ENCODE peak calls at places on chromosomes 7 and 10, in ten cellular contexts. S is spleen, R is breast epithelium, E is endothelial cell of umbilical vein, W is prostate gland, C is HCT116, B is GM12878, M is transverse colon, J is esophagus muscularis mucosa, I is H1. H is an unnamed sample. For H3K4me1, the result is how much of the 10 kb centered on the place peaks cover.

GRCh38 chr10:5297466-5297865 is 67.3 kb upstream of the UCN3 start:
- DNase-seq in S (peak), R (no peak), E (peak), W (no peak), C (no peak), B (no peak), M (no peak), J (peak), I (no peak), H (no peak)

GRCh38 chr7:102005933-102006332 is 188.5 kb downstream of the CUX1 start:
- DNase-seq in S (no peak), R (no peak), E (no peak), W (no peak), C (no peak), B (no peak), M (no peak), J (no peak), I (no peak), H (no peak)

GRCh38 chr7:120760050-120760449 is 97.9 kb downstream of the TSPAN12 start:
- DNase-seq in S (no peak), R (no peak), E (no peak), W (no peak), C (no peak), B (peak), M (no peak), J (no peak), I (no peak), H (no peak)

GRCh38 chr10:10126231-10126630 is 891.4 kb upstream of the CELF2 start:
- DNase-seq in S (no peak), R (no peak), E (no peak), W (no peak), C (no peak), B (no peak), M (no peak), J (no peak), I (no peak), H (no peak)

GRCh38 chr10:99742701-99743100 is 10.7 kb downstream of the CUTC start:
- DNase-seq in S (no peak), R (no peak), E (no peak), W (no peak), C (no peak), B (no peak), M (no peak), J (no peak), I (no peak), H (no peak)

GRCh38 chr7:4479367-4480039 is 202.6 kb upstream of the FOXK1 start:
- DNase-seq in S (no peak), R (no peak), E (peak), W (no peak), C (peak), B (no peak), M (peak), J (no peak), I (peak), H (no peak)

GRCh38 chr10:10684972-10685371 is 332.7 kb upstream of the CELF2 start:
- DNase-seq in S (no peak), R (no peak), E (no peak), W (no peak), C (no peak), B (no peak), M (no peak), J (no peak), I (no peak), H (no peak)

GRCh38 chr10:122062831-122063674 is 74.1 kb downstream of the TACC2 start:
- DNase-seq in S (peak), R (peak), E (peak), W (peak), C (peak), B (no peak), M (peak), J (peak), I (no peak), H (peak)

GRCh38 chr7:105975770-105976428 is 12.8 kb downstream of the CDHR3 start:
- DNase-seq in S (no peak), R (no peak), E (no peak), W (no peak), C (no peak), B (no peak), M (no peak), J (no peak), I (no peak), H (no peak)

GRCh38 chr7:50339990-50340500 is 35.5 kb downstream of the IKZF1 start:
- DNase-seq in S (peak), R (no peak), E (no peak), W (no peak), C (no peak), B (no peak), M (peak), J (no peak), I (no peak), H (no peak)

DNA sequence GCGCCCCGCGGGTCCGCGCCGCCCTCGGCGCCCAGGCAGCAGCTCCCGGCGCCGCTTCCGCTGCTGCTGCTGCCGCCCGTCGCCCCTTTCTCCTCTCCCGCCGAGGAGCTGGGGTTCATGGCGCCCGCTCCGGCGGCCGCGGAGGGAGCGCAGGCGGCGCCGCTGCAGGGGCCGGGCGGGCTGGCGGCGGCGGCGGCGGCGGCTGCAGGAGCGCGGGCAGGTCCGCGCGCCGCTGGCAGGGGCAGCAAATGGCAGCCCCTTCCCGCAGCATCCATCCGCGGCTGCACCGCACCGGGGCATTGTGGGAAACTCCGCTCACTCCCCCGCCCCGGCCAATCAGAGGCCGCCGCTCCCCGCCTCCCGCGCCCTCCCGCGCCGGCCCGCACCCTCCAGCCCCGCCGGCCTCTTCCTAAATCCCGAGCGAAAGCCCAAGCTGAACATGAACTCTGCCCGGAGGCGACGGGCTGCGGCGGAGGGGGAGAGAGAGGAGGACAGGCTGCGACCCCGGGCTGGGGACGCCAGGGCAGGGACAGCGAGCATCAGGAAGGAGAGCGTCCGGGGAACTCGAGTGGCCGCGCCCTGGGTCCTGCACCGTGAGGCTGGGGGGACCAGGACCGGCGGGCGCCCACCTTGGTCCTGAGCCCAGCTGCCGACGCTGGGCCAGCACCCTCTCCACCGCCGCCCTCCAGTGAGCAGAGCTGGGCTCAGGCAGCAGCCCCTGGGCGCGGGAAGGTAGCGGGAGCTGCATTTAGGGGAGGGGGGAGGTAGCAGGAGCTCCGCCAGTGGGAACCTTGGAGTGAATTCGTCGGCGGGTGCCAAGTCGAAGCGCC is at the start of gene DGKI:
- DNase-seq in S (no peak), R (no peak), E (no peak), W (no peak), C (no peak), B (no peak), M (no peak), J (no peak), I (peak), H (no peak)
- TF ChIP-seq POLR2A in S (no peak), R (no peak), E (no peak), W (no peak), C (no peak), B (peak), M (no peak), J (no peak), I (no peak), H (no peak)

DNA sequence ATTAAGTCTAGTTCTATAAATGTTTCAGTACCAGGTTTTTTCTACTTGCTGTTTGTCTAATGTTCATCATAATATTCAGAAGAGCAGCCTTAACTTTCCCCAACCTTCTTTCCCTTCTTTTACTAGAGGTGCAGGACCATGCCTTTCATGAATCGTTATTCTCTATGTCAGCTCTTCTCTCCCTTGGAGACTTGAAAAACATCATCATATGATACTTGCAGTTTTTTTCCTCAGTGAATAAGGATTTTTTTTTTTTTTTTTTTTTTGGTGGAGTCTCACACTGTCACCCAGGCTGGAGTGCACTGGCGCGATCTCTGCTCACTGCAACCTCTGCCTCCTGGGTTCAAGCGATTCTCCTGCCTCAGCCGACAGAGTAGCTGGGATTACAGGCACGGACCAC is 30.1 kb downstream of the SMNDC1 start:
- DNase-seq in S (no peak), R (no peak), E (no peak), W (no peak), C (no peak), B (no peak), M (no peak), J (no peak), I (no peak), H (no peak)
- H3K4me1 ChIP-seq in S (under half), R (under half), E (under half), W (under half), C (under half), B (under half), M (under half), J (half or more), I (under half), H (under half)

DNA sequence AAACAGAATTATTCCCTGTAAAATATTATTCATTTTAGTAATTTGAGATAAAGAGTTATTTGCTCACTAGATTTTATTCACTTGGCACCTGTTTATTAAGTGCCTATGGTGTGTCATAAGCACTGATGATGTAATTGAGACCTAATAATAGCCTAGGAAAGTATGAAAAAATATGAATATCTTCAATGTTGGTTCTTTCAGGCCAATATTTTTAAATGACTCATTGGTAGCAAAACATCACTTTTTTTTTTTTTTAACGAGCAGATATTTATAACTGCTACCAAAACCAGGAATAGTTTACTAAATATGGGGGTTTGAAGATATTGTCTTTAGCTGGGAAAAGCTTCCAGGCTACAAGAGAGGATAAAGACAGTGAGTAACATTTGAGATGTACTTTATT is 228.0 kb downstream of the PRKG1 start:
- DNase-seq in S (no peak), R (no peak), E (peak), W (no peak), C (no peak), B (no peak), M (no peak), J (no peak), I (no peak), H (no peak)
- TF ChIP-seq POLR2AphosphoS5 in S (no peak), R (no peak), E (no peak), W (no peak), C (no peak), B (no peak), M (no peak), J (no peak), I (no peak), H (no peak)

GRCh38 chr10:126408953-126409641 is 20.8 kb upstream of the ADAM12 start:
- DNase-seq in S (no peak), R (no peak), E (no peak), W (no peak), C (no peak), B (no peak), M (no peak), J (no peak), I (no peak), H (no peak)
- TF ChIP-seq POLR2A in S (no peak), R (no peak), E (no peak), W (no peak), C (no peak), B (no peak), M (no peak), J (no peak), I (no peak), H (no peak)

GRCh38 chr10:96450514-96451207 is 63.1 kb downstream of the TLL2 start:
- DNase-seq in S (no peak), R (no peak), E (no peak), W (no peak), C (no peak), B (no peak), M (no peak), J (no peak), I (peak), H (no peak)
- H3K4me1 ChIP-seq in S (under half), R (under half), E (under half), W (under half), C (under half), B (under half), M (under half), J (under half), I (under half), H (under half)

GRCh38 chr7:73847941-73848723 is 5.8 kb upstream of the METTL27 start:
- DNase-seq in S (peak), R (no peak), E (no peak), W (no peak), C (no peak), B (no peak), M (no peak), J (no peak), I (no peak), H (no peak)

GRCh38 chr7:73850781-73851207 is 8.5 kb upstream of the METTL27 start:
- DNase-seq in S (no peak), R (no peak), E (peak), W (no peak), C (peak), B (no peak), M (peak), J (no peak), I (no peak), H (no peak)

GRCh38 chr7:73851410-73852338 is 9.3 kb upstream of the TMEM270 start:
- DNase-seq in S (no peak), R (no peak), E (peak), W (no peak), C (peak), B (peak), M (no peak), J (no peak), I (no peak), H (no peak)

GRCh38 chr7:73850212-73850611 is 7.9 kb upstream of the METTL27 start:
- DNase-seq in S (no peak), R (no peak), E (no peak), W (no peak), C (no peak), B (no peak), M (no peak), J (no peak), I (no peak), H (no peak)

GRCh38 chr7:73852500-73852899 is 8.5 kb upstream of the TMEM270 start:
- DNase-seq in S (no peak), R (no peak), E (no peak), W (no peak), C (no peak), B (no peak), M (no peak), J (no peak), I (no peak), H (no peak)
- TF ChIP-seq POLR2AphosphoS5 in S (no peak), R (no peak), E (no peak), W (no peak), C (no peak), B (no peak), M (no peak), J (no peak), I (no peak), H (no peak)

GRCh38 chr7:140696679-140697446 is at the start of gene NDUFB2:
- DNase-seq in S (peak), R (no peak), E (peak), W (peak), C (peak), B (peak), M (peak), J (peak), I (peak), H (peak)
- TF ChIP-seq POLR2A in S (peak), R (peak), E (peak), W (peak), C (peak), B (peak), M (peak), J (peak), I (no peak), H (no peak)

DNA sequence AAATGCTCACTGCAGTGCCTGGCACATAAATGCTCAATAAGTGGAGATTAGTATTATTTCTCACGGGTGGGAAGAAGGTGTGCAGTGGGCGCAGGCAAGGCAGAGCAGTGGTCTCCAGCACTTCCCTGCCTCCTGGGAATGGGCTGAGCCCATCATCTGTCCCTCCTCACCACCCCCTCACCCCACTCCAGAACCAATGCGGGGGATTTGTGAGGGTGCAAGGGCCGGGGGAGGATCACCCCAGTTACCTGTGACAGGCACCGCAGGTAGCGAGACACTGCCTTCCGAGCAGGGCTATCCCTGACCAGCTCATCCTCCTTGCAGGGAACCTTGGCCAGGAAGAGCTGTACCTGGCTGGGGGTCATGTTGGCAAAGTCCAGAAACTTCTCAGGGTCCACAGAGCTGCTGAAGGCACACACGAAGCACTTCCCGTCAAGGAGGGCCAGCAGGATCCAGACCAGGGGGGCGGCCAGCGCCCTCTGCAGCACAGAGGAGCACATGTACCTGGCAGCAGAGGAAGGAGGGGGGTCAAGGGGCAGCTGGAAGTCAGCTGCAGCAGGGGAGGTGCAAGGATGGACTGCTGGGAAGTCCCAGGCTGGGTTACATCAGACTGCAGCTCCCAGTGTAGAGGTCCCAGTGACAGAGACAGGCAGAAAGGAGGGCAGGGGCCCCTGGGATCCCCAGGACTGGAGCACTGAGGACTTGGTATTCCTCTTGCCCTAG is 2.8 kb downstream of the CALHM3 start:
- DNase-seq in S (no peak), R (no peak), E (no peak), W (no peak), C (no peak), B (no peak), M (no peak), J (no peak), I (no peak), H (no peak)
- H3K4me1 ChIP-seq in S (under half), R (under half), E (under half), W (under half), C (under half), B (under half), M (under half), J (under half), I (under half), H (under half)

GRCh38 chr7:2093214-2093840 is 139.4 kb downstream of the MAD1L1 start:
- DNase-seq in S (no peak), R (no peak), E (no peak), W (no peak), C (no peak), B (no peak), M (no peak), J (no peak), I (no peak), H (no peak)
- TF ChIP-seq POLR2AphosphoS5 in S (no peak), R (no peak), E (no peak), W (no peak), C (no peak), B (no peak), M (no peak), J (no peak), I (no peak), H (no peak)

H was measured in stomach.